ENCODE peak calls at places on chromosome 18, in four cellular contexts. Q is tibial artery, S is dorsolateral prefrontal cortex, H is psoas muscle. Z is an unnamed sample.

GRCh38 chr18:10476430-10476829 is 22.0 kb downstream of the APCDD1 start:
- DNase-seq in S (no peak), Q (no peak), H (no peak), Z (no peak)

GRCh38 chr18:41624461-41624860 is 330.6 kb upstream of the PIK3C3 start:
- DNase-seq in H (no peak), Q (no peak), S (no peak), Z (no peak)

GRCh38 chr18:50721006-50721405 is 98.8 kb downstream of the MRO start:
- DNase-seq in Q (no peak), H (no peak), S (no peak), Z (no peak)

GRCh38 chr18:29154196-29154757 is 977.3 kb upstream of the CDH2 start:
- DNase-seq in H (no peak), Q (no peak), S (no peak), Z (no peak)

GRCh38 chr18:45755936-45756335 is 32.0 kb downstream of the SLC14A1 start:
- DNase-seq in S (no peak), Q (peak; percentile 86), H (no peak), Z (no peak)

GRCh38 chr18:65607161-65607560 is 143.7 kb upstream of the CDH7 start:
- DNase-seq in Q (no peak), H (no peak), S (no peak), Z (no peak)

GRCh38 chr18:42583197-42583776 is 532.2 kb downstream of the RIT2 start:
- DNase-seq in Q (no peak), S (no peak), H (no peak), Z (no peak)

GRCh38 chr18:54742654-54743053 is 85.6 kb upstream of the RAB27B start:
- DNase-seq in H (peak; percentile 24), Q (no peak), S (peak; percentile 6), Z (no peak)

GRCh38 chr18:48328473-48329205 is 80.5 kb downstream of the ZBTB7C start:
- DNase-seq in H (no peak), S (no peak), Q (no peak), Z (no peak)

DNA sequence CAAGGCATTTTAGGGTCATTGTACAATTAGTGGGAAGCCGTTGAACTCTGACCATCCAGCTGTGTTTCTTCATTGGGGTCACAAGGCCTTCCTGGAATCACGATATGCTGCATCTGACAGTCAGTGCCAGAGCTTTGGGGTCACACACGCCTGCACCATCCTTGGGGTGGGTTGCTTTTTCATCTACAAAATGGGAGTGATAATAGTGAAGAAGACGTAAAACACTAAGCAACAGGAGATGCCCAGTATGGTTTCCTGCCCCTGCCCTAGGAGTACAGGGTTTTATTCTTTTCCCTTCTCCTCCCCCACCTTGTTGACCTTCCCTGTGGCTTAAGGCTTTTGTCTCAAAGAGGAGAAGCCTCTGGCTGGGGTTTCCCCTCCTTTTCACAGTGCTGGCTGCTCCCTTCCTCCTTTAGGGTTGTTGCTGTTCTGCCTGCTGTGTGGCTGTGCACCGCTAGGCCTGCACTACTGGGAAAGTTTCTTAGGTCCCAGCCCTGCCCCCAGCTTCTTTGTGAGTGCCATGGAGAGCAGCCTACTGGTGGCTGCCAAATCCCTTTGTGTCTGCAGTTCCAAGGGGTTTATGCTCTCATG is 245.6 kb downstream of the TPGS2 start:
- DNase-seq in H (no peak), S (no peak), Q (no peak), Z (no peak)
- TF ChIP-seq CTCF in H (no peak), S (no peak), Q (no peak), Z (no peak)

DNA sequence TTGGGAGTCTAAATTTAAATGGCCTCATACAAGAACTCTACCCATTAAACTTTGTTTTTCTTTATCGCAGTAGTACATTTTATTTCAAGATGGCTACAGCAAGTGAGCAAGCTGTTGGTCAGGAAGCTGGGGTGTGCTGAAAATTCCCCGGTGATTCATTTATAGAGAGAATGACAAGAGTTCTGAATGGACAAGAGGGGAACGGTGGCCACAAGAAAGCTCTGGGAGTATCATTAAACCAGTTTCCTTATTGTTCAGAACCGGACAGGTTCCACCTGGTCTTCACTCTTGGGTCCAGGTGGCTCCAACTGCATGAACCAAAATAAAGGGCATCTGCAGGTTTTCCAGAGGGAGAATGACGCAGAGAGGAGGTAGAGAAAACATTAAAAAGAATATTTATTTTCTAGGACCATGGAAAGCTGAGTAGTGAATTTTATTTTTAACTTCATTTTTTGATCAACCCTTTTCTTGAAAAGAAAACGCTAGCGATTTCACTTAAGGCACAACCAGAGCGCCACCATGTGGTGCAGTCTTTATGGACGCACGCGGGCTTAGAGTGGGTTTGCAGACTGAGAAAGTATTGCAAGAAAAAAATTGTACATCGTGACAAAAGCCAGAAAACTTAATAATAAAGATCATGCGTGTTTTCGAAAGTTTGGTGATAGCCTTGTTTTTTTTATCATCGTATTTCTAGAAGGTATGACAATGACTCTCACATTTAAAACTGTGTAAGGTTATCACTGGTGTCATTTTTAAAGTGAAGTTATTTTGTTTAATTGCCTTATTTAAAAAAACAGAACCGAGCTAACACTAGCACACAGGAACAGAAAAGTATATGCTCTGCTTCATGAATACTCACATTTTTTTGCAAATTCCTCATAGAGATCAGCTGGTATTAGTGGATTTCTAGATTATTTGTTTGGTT is 97.9 kb upstream of the NOL4 start:
- DNase-seq in S (peak; percentile 65), Q (no peak), H (peak; percentile 18), Z (no peak)
- TF ChIP-seq CTCF in S (peak; percentile 89), Q (peak; percentile 41), H (peak; percentile 63), Z (no peak)

GRCh38 chr18:39166776-39167175 is 1601.2 kb upstream of the CELF4 start:
- DNase-seq in Q (no peak), S (no peak), H (no peak), Z (no peak)

GRCh38 chr18:39167990-39168389 is 1602.4 kb upstream of the CELF4 start:
- DNase-seq in Q (no peak), S (no peak), H (no peak), Z (no peak)

GRCh38 chr18:39162013-39162412 is 1596.4 kb upstream of the CELF4 start:
- DNase-seq in H (no peak), Q (no peak), S (no peak), Z (no peak)
- TF ChIP-seq CTCF in H (no peak), Q (no peak), S (no peak), Z (no peak)

DNA sequence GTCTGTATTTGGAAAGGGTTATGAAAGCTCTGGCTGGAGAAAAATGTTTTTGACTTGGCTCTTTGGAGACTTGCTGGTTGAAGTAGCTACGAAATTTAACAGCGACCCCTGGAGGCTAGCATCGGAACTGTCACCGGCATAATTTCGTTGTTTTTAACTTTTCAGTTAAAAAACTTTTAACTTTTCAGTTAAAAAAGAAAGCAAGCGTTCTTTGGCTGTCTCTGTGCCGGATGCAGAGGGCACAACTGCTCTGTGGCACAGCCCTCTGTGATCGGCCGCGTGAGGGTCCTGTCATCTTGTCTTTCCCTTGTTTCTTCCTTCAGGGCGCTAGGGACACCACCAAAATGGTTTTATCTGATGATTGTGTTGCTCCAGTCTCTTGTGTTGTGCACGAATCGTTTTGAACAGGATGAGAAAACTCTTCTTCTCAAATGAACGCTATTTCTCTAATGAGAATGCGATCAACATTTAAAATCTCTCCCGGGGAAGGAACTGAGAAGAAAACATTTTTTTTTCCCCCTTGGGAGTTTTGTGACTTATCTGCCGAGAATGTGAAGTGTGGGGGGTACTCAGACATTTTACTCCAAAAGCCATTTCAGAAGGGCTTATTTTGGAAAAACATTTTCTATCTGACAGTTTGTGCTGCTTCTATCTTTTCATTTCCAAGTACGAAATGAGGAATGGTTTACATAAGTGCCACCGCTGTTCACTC is 57.1 kb downstream of the ADCYAP1 start:
- DNase-seq in S (peak; percentile 15), Q (no peak), H (no peak), Z (no peak)
- TF ChIP-seq CTCF in S (peak; percentile 84), Q (peak; percentile 90), H (peak; percentile 64), Z (peak; percentile 91)

GRCh38 chr18:59609654-59610053 is 87.6 kb downstream of the CCBE1 start:
- DNase-seq in S (no peak), Q (no peak), H (no peak), Z (no peak)

GRCh38 chr18:59613903-59614302 is 83.3 kb downstream of the CCBE1 start:
- DNase-seq in S (no peak), Q (no peak), H (no peak), Z (no peak)

GRCh38 chr18:59612461-59612860 is 84.8 kb downstream of the CCBE1 start:
- DNase-seq in H (no peak), Q (no peak), S (no peak), Z (no peak)

GRCh38 chr18:59607471-59607870 is 89.8 kb downstream of the CCBE1 start:
- DNase-seq in S (no peak), H (no peak), Q (no peak), Z (no peak)

GRCh38 chr18:59610546-59611140 is 86.6 kb downstream of the CCBE1 start:
- DNase-seq in H (no peak), S (no peak), Q (no peak), Z (no peak)
- TF ChIP-seq CTCF in H (no peak), S (no peak), Q (no peak), Z (no peak)

GRCh38 chr18:34643982-34644381 is 66.1 kb upstream of the DTNA start:
- DNase-seq in Q (no peak), H (no peak), S (no peak), Z (no peak)
- TF ChIP-seq CTCF in Q (peak; percentile 42), H (no peak), S (no peak), Z (no peak)

GRCh38 chr18:72544092-72544886 is at the start of gene CBLN2:
- DNase-seq in S (peak; percentile 73), Q (no peak), H (no peak), Z (no peak)
- TF ChIP-seq CTCF in S (peak; percentile 88), Q (peak; percentile 9), H (no peak), Z (no peak)

GRCh38 chr18:6546229-6546628 is 131.5 kb upstream of the L3MBTL4 start:
- DNase-seq in S (no peak), Q (no peak), H (no peak), Z (no peak)

GRCh38 chr18:6537468-6537867 is 122.8 kb upstream of the L3MBTL4 start:
- DNase-seq in H (no peak), S (no peak), Q (no peak), Z (no peak)

GRCh38 chr18:6547476-6547875 is 132.8 kb upstream of the L3MBTL4 start:
- DNase-seq in H (no peak), S (no peak), Q (no peak), Z (no peak)

GRCh38 chr18:6543330-6543908 is 128.7 kb upstream of the L3MBTL4 start:
- DNase-seq in Q (no peak), H (no peak), S (no peak), Z (no peak)

GRCh38 chr18:6542296-6542695 is 127.6 kb upstream of the L3MBTL4 start:
- DNase-seq in H (no peak), Q (no peak), S (no peak), Z (no peak)
- TF ChIP-seq CTCF in H (no peak), Q (no peak), S (no peak), Z (no peak)